ENCODE peak calls at places on chromosomes 3 and 15, in nine cellular contexts. One of them, this sample, is unnamed.

GRCh38 chr3:100928638-100929428 is 64.4 kb downstream of the ABI3BP start:
- DNase-seq in CD8-positive, alpha-beta T cell: no peak
- DNase-seq in endothelial cell: no peak
- DNase-seq in cardiac fibroblast: peak; percentile 90
- DNase-seq in suprapubic skin: no peak
- DNase-seq in brain microvascular endothelial cell: peak; percentile 86
- DNase-seq in cardiac muscle cell: peak; percentile 82
- DNase-seq in B cell: no peak
- DNase-seq in Calu3: no peak
- DNase-seq in this sample: peak; percentile 67

GRCh38 chr3:65732060-65732933 is 306.4 kb downstream of the MAGI1 start:
- DNase-seq in CD8-positive, alpha-beta T cell: no peak
- DNase-seq in endothelial cell: peak; percentile 38
- DNase-seq in cardiac fibroblast: peak; percentile 71
- DNase-seq in suprapubic skin: no peak
- DNase-seq in brain microvascular endothelial cell: peak; percentile 54
- DNase-seq in cardiac muscle cell: peak; percentile 73
- DNase-seq in B cell: no peak
- DNase-seq in Calu3: peak; percentile 30
- DNase-seq in this sample: peak; percentile 69

GRCh38 chr3:185583925-185584324 is 2.2 kb upstream of the SENP2 start:
- DNase-seq in CD8-positive, alpha-beta T cell: no peak
- DNase-seq in endothelial cell: no peak
- DNase-seq in cardiac fibroblast: no peak
- DNase-seq in suprapubic skin: no peak
- DNase-seq in brain microvascular endothelial cell: no peak
- DNase-seq in cardiac muscle cell: no peak
- DNase-seq in B cell: no peak
- DNase-seq in Calu3: no peak
- DNase-seq in this sample: no peak

GRCh38 chr15:72846027-72846426 is 62.5 kb upstream of the ADPGK start:
- DNase-seq in CD8-positive, alpha-beta T cell: no peak
- DNase-seq in endothelial cell: no peak
- DNase-seq in cardiac fibroblast: peak; percentile 37
- DNase-seq in suprapubic skin: no peak
- DNase-seq in brain microvascular endothelial cell: no peak
- DNase-seq in cardiac muscle cell: peak; percentile 35
- DNase-seq in B cell: no peak
- DNase-seq in Calu3: no peak
- DNase-seq in this sample: peak; percentile 4

GRCh38 chr3:149085828-149086231 is 503 bp downstream of the HLTF start:
- DNase-seq in CD8-positive, alpha-beta T cell: no peak
- DNase-seq in endothelial cell: peak; percentile 19
- DNase-seq in cardiac fibroblast: peak; percentile 24
- DNase-seq in suprapubic skin: no peak
- DNase-seq in brain microvascular endothelial cell: peak; percentile 28
- DNase-seq in cardiac muscle cell: peak; percentile 40
- DNase-seq in B cell: no peak
- DNase-seq in Calu3: no peak
- DNase-seq in this sample: peak; percentile 21

GRCh38 chr3:29099775-29100174 is 181.1 kb upstream of the RBMS3 start:
- DNase-seq in CD8-positive, alpha-beta T cell: no peak
- DNase-seq in endothelial cell: no peak
- DNase-seq in cardiac fibroblast: peak; percentile 44
- DNase-seq in suprapubic skin: no peak
- DNase-seq in brain microvascular endothelial cell: peak; percentile 1
- DNase-seq in cardiac muscle cell: peak; percentile 49
- DNase-seq in B cell: no peak
- DNase-seq in Calu3: no peak
- DNase-seq in this sample: no peak

GRCh38 chr15:80317389-80318169 is 65.6 kb upstream of the CTXND1 start:
- DNase-seq in CD8-positive, alpha-beta T cell: no peak
- DNase-seq in endothelial cell: no peak
- DNase-seq in cardiac fibroblast: peak; percentile 83
- DNase-seq in suprapubic skin: no peak
- DNase-seq in brain microvascular endothelial cell: peak; percentile 69
- DNase-seq in cardiac muscle cell: peak; percentile 87
- DNase-seq in B cell: no peak
- DNase-seq in Calu3: no peak
- DNase-seq in this sample: peak; percentile 95

GRCh38 chr15:77312523-77312922 is 107.4 kb downstream of the PEAK1 start:
- DNase-seq in CD8-positive, alpha-beta T cell: no peak
- DNase-seq in endothelial cell: no peak
- DNase-seq in cardiac fibroblast: peak; percentile 14
- DNase-seq in suprapubic skin: no peak
- DNase-seq in brain microvascular endothelial cell: no peak
- DNase-seq in cardiac muscle cell: no peak
- DNase-seq in B cell: no peak
- DNase-seq in Calu3: no peak
- DNase-seq in this sample: peak; percentile 42

GRCh38 chr3:120203016-120203415 is 82.0 kb downstream of the GPR156 start:
- DNase-seq in CD8-positive, alpha-beta T cell: no peak
- DNase-seq in endothelial cell: no peak
- DNase-seq in cardiac fibroblast: peak; percentile 94
- DNase-seq in suprapubic skin: no peak
- DNase-seq in brain microvascular endothelial cell: peak; percentile 13
- DNase-seq in cardiac muscle cell: peak; percentile 95
- DNase-seq in B cell: no peak
- DNase-seq in Calu3: no peak
- DNase-seq in this sample: peak; percentile 67

GRCh38 chr3:120645083-120645800 is 36.8 kb downstream of the HGD start:
- DNase-seq in CD8-positive, alpha-beta T cell: no peak
- DNase-seq in endothelial cell: no peak
- DNase-seq in cardiac fibroblast: peak; percentile 60
- DNase-seq in suprapubic skin: no peak
- DNase-seq in brain microvascular endothelial cell: no peak
- DNase-seq in cardiac muscle cell: peak; percentile 78
- DNase-seq in B cell: no peak
- DNase-seq in Calu3: no peak
- DNase-seq in this sample: no peak

GRCh38 chr3:107810195-107811071 is 280.4 kb downstream of the CD47 start:
- DNase-seq in CD8-positive, alpha-beta T cell: no peak
- DNase-seq in endothelial cell: no peak
- DNase-seq in cardiac fibroblast: no peak
- DNase-seq in suprapubic skin: no peak
- DNase-seq in brain microvascular endothelial cell: no peak
- DNase-seq in cardiac muscle cell: no peak
- DNase-seq in B cell: no peak
- DNase-seq in Calu3: peak; percentile 35
- DNase-seq in this sample: no peak

GRCh38 chr3:56851966-56852884 is 50.5 kb upstream of the ARHGEF3 start:
- DNase-seq in CD8-positive, alpha-beta T cell: no peak
- DNase-seq in endothelial cell: no peak
- DNase-seq in cardiac fibroblast: peak; percentile 73
- DNase-seq in suprapubic skin: no peak
- DNase-seq in brain microvascular endothelial cell: peak; percentile 78
- DNase-seq in cardiac muscle cell: peak; percentile 80
- DNase-seq in B cell: no peak
- DNase-seq in Calu3: no peak
- DNase-seq in this sample: peak; percentile 69

GRCh38 chr3:45795882-45796765 is at the start of gene SLC6A20:
- DNase-seq in CD8-positive, alpha-beta T cell: peak; percentile 49
- DNase-seq in endothelial cell: no peak
- DNase-seq in cardiac fibroblast: no peak
- DNase-seq in suprapubic skin: no peak
- DNase-seq in brain microvascular endothelial cell: no peak
- DNase-seq in cardiac muscle cell: no peak
- DNase-seq in B cell: no peak
- DNase-seq in Calu3: peak; percentile 39
- DNase-seq in this sample: no peak

GRCh38 chr3:129016366-129016724 is 15.2 kb downstream of the EFCC1 start:
- DNase-seq in CD8-positive, alpha-beta T cell: peak; percentile 81
- DNase-seq in endothelial cell: no peak
- DNase-seq in cardiac fibroblast: no peak
- DNase-seq in suprapubic skin: no peak
- DNase-seq in brain microvascular endothelial cell: no peak
- DNase-seq in cardiac muscle cell: no peak
- DNase-seq in B cell: peak; percentile 89
- DNase-seq in Calu3: peak; percentile 79
- DNase-seq in this sample: no peak

GRCh38 chr15:94709319-94709718 is 478.0 kb downstream of the MCTP2 start:
- DNase-seq in CD8-positive, alpha-beta T cell: no peak
- DNase-seq in endothelial cell: no peak
- DNase-seq in cardiac fibroblast: no peak
- DNase-seq in suprapubic skin: no peak
- DNase-seq in brain microvascular endothelial cell: no peak
- DNase-seq in cardiac muscle cell: no peak
- DNase-seq in B cell: no peak
- DNase-seq in Calu3: no peak
- DNase-seq in this sample: no peak

GRCh38 chr3:120450261-120450913 is 405 bp downstream of the FSTL1 start:
- DNase-seq in CD8-positive, alpha-beta T cell: no peak
- DNase-seq in endothelial cell: peak; percentile 69
- DNase-seq in cardiac fibroblast: peak; percentile 47
- DNase-seq in suprapubic skin: peak; percentile 66
- DNase-seq in brain microvascular endothelial cell: no peak
- DNase-seq in cardiac muscle cell: peak; percentile 55
- DNase-seq in B cell: no peak
- DNase-seq in Calu3: peak; percentile 35
- DNase-seq in this sample: no peak

GRCh38 chr3:176855213-176855612 is 342.1 kb downstream of the TBL1XR1 start:
- DNase-seq in CD8-positive, alpha-beta T cell: no peak
- DNase-seq in endothelial cell: no peak
- DNase-seq in cardiac fibroblast: no peak
- DNase-seq in suprapubic skin: no peak
- DNase-seq in brain microvascular endothelial cell: no peak
- DNase-seq in cardiac muscle cell: no peak
- DNase-seq in B cell: no peak
- DNase-seq in Calu3: no peak
- DNase-seq in this sample: no peak

GRCh38 chr3:11211531-11212300 is 57.4 kb downstream of the HRH1 start:
- DNase-seq in CD8-positive, alpha-beta T cell: no peak
- DNase-seq in endothelial cell: no peak
- DNase-seq in cardiac fibroblast: peak; percentile 80
- DNase-seq in suprapubic skin: peak; percentile 56
- DNase-seq in brain microvascular endothelial cell: no peak
- DNase-seq in cardiac muscle cell: peak; percentile 71
- DNase-seq in B cell: no peak
- DNase-seq in Calu3: no peak
- DNase-seq in this sample: no peak

GRCh38 chr3:110419096-110419495 is 652.5 kb upstream of the NECTIN3 start:
- DNase-seq in CD8-positive, alpha-beta T cell: no peak
- DNase-seq in endothelial cell: no peak
- DNase-seq in cardiac fibroblast: peak; percentile 12
- DNase-seq in suprapubic skin: no peak
- DNase-seq in brain microvascular endothelial cell: no peak
- DNase-seq in cardiac muscle cell: peak; percentile 5
- DNase-seq in B cell: no peak
- DNase-seq in Calu3: no peak
- DNase-seq in this sample: no peak

GRCh38 chr15:45642203-45642932 is 7.5 kb downstream of the SQOR start:
- DNase-seq in CD8-positive, alpha-beta T cell: no peak
- DNase-seq in endothelial cell: no peak
- DNase-seq in cardiac fibroblast: peak; percentile 91
- DNase-seq in suprapubic skin: no peak
- DNase-seq in brain microvascular endothelial cell: peak; percentile 85
- DNase-seq in cardiac muscle cell: peak; percentile 90
- DNase-seq in B cell: no peak
- DNase-seq in Calu3: no peak
- DNase-seq in this sample: peak; percentile 77

GRCh38 chr3:126434931-126435411 is 40.3 kb downstream of the CFAP100 start:
- DNase-seq in CD8-positive, alpha-beta T cell: no peak
- DNase-seq in endothelial cell: no peak
- DNase-seq in cardiac fibroblast: no peak
- DNase-seq in suprapubic skin: no peak
- DNase-seq in brain microvascular endothelial cell: no peak
- DNase-seq in cardiac muscle cell: no peak
- DNase-seq in B cell: no peak
- DNase-seq in Calu3: no peak
- DNase-seq in this sample: no peak
- TF ChIP-seq CTCF in CD8-positive, alpha-beta T cell: no peak
- TF ChIP-seq CTCF in endothelial cell: no peak
- TF ChIP-seq CTCF in cardiac fibroblast: no peak
- TF ChIP-seq CTCF in suprapubic skin: no peak
- TF ChIP-seq CTCF in brain microvascular endothelial cell: no peak
- TF ChIP-seq CTCF in cardiac muscle cell: no peak
- TF ChIP-seq CTCF in B cell: no peak
- TF ChIP-seq CTCF in Calu3: no peak
- TF ChIP-seq CTCF in this sample: no peak

GRCh38 chr3:195425849-195426248 is 17.0 kb downstream of the ACAP2 start:
- DNase-seq in CD8-positive, alpha-beta T cell: no peak
- DNase-seq in endothelial cell: no peak
- DNase-seq in cardiac fibroblast: no peak
- DNase-seq in suprapubic skin: no peak
- DNase-seq in brain microvascular endothelial cell: no peak
- DNase-seq in cardiac muscle cell: no peak
- DNase-seq in B cell: no peak
- DNase-seq in Calu3: no peak
- DNase-seq in this sample: no peak

GRCh38 chr3:195416795-195417194 is 26.0 kb downstream of the ACAP2 start:
- DNase-seq in CD8-positive, alpha-beta T cell: no peak
- DNase-seq in endothelial cell: no peak
- DNase-seq in cardiac fibroblast: no peak
- DNase-seq in suprapubic skin: no peak
- DNase-seq in brain microvascular endothelial cell: no peak
- DNase-seq in cardiac muscle cell: no peak
- DNase-seq in B cell: no peak
- DNase-seq in Calu3: no peak
- DNase-seq in this sample: no peak

DNA sequence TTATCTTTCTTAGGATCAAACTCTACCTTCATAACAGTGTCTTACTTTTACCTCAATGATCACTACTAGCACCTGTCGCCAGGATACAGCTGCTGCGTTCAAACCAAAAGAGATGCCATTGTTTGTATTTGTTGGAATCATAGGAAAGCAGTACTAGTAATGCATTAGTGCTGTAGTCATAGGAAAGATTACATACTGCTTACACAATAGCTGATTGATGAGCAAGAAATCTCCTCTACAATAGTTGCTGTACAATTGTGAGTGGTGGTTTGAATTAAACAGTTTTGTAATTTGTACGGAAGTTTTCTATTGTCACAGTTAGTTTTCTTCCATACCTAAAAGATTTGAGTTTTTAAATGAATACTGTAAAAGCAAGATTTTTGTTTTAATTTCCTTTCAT is 21.4 kb downstream of the ACAP2 start:
- DNase-seq in CD8-positive, alpha-beta T cell: no peak
- DNase-seq in endothelial cell: no peak
- DNase-seq in cardiac fibroblast: no peak
- DNase-seq in suprapubic skin: no peak
- DNase-seq in brain microvascular endothelial cell: no peak
- DNase-seq in cardiac muscle cell: no peak
- DNase-seq in B cell: no peak
- DNase-seq in Calu3: no peak
- DNase-seq in this sample: no peak
- TF ChIP-seq CTCF in CD8-positive, alpha-beta T cell: no peak
- TF ChIP-seq CTCF in endothelial cell: no peak
- TF ChIP-seq CTCF in cardiac fibroblast: no peak
- TF ChIP-seq CTCF in suprapubic skin: no peak
- TF ChIP-seq CTCF in brain microvascular endothelial cell: no peak
- TF ChIP-seq CTCF in cardiac muscle cell: no peak
- TF ChIP-seq CTCF in B cell: no peak
- TF ChIP-seq CTCF in Calu3: no peak
- TF ChIP-seq CTCF in this sample: no peak

GRCh38 chr3:165624761-165625160 is 212.5 kb downstream of the BCHE start:
- DNase-seq in CD8-positive, alpha-beta T cell: no peak
- DNase-seq in endothelial cell: no peak
- DNase-seq in cardiac fibroblast: peak; percentile 10
- DNase-seq in suprapubic skin: no peak
- DNase-seq in brain microvascular endothelial cell: peak; percentile 30
- DNase-seq in cardiac muscle cell: peak; percentile 13
- DNase-seq in B cell: no peak
- DNase-seq in Calu3: no peak
- DNase-seq in this sample: no peak
- TF ChIP-seq CTCF in CD8-positive, alpha-beta T cell: no peak
- TF ChIP-seq CTCF in endothelial cell: no peak
- TF ChIP-seq CTCF in cardiac fibroblast: peak; percentile 69
- TF ChIP-seq CTCF in suprapubic skin: no peak
- TF ChIP-seq CTCF in brain microvascular endothelial cell: peak; percentile 65
- TF ChIP-seq CTCF in cardiac muscle cell: peak; percentile 31
- TF ChIP-seq CTCF in B cell: no peak
- TF ChIP-seq CTCF in Calu3: peak; percentile 43
- TF ChIP-seq CTCF in this sample: peak; percentile 73

GRCh38 chr3:42898896-42899675 is 6.9 kb upstream of the ZNF662 start:
- DNase-seq in CD8-positive, alpha-beta T cell: no peak
- DNase-seq in endothelial cell: no peak
- DNase-seq in cardiac fibroblast: no peak
- DNase-seq in suprapubic skin: no peak
- DNase-seq in brain microvascular endothelial cell: no peak
- DNase-seq in cardiac muscle cell: no peak
- DNase-seq in B cell: no peak
- DNase-seq in Calu3: no peak
- DNase-seq in this sample: no peak
- TF ChIP-seq CTCF in CD8-positive, alpha-beta T cell: no peak
- TF ChIP-seq CTCF in endothelial cell: no peak
- TF ChIP-seq CTCF in cardiac fibroblast: no peak
- TF ChIP-seq CTCF in suprapubic skin: no peak
- TF ChIP-seq CTCF in brain microvascular endothelial cell: no peak
- TF ChIP-seq CTCF in cardiac muscle cell: no peak
- TF ChIP-seq CTCF in B cell: no peak
- TF ChIP-seq CTCF in Calu3: no peak
- TF ChIP-seq CTCF in this sample: peak; percentile 17